ENCODE peak calls at places on chromosomes 5 and 9, in five cellular contexts. K is fibroblast of lung; C is SJSA1; B is WERI-Rb-1; Q is CD4-positive, CD25-positive, alpha-beta regulatory T cell. T is an unnamed sample. For H3K9me3, the result is how much of the 10 kb centered on the place peaks cover.

GRCh38 chr5:41763096-41763495 is 107.1 kb downstream of the OXCT1 start:
- DNase-seq in B (no peak), Q (no peak), K (peak), C (peak), T (no peak)

GRCh38 chr5:80825780-80826460 is 134.2 kb upstream of the RASGRF2 start:
- DNase-seq in K (no peak), B (no peak), Q (no peak), C (no peak), T (no peak)

GRCh38 chr5:43648499-43649124 is 45.6 kb downstream of the NNT start:
- DNase-seq in C (no peak), B (no peak), K (no peak), Q (no peak), T (peak)

GRCh38 chr5:87360132-87360531 is 52.6 kb downstream of the CCNH start:
- DNase-seq in Q (no peak), B (no peak), K (no peak), C (no peak), T (no peak)

GRCh38 chr9:69498430-69498829 is 173.4 kb downstream of the ENTREP1 start:
- DNase-seq in B (no peak), C (no peak), Q (no peak), K (no peak), T (no peak)

GRCh38 chr9:123807241-123807640 is 122.7 kb downstream of the DENND1A start:
- DNase-seq in Q (no peak), C (no peak), K (peak), B (peak), T (no peak)

GRCh38 chr9:1604942-1605560 is 410.1 kb upstream of the SMARCA2 start:
- DNase-seq in Q (no peak), C (peak), B (peak), K (no peak), T (no peak)

GRCh38 chr5:173771058-173771742 is 116.9 kb upstream of the CPEB4 start:
- DNase-seq in K (no peak), Q (no peak), B (peak), C (no peak), T (no peak)

GRCh38 chr9:74078647-74079046 is 418.5 kb upstream of the RORB start:
- DNase-seq in B (no peak), C (peak), K (peak), Q (no peak), T (no peak)

GRCh38 chr9:129175825-129176633 is 2.0 kb downstream of the IER5L start:
- DNase-seq in B (peak), Q (peak), C (peak), K (peak), T (peak)

GRCh38 chr5:170347022-170347421 is 42.1 kb downstream of the KCNMB1 start:
- DNase-seq in Q (no peak), B (no peak), K (no peak), C (no peak), T (no peak)

DNA sequence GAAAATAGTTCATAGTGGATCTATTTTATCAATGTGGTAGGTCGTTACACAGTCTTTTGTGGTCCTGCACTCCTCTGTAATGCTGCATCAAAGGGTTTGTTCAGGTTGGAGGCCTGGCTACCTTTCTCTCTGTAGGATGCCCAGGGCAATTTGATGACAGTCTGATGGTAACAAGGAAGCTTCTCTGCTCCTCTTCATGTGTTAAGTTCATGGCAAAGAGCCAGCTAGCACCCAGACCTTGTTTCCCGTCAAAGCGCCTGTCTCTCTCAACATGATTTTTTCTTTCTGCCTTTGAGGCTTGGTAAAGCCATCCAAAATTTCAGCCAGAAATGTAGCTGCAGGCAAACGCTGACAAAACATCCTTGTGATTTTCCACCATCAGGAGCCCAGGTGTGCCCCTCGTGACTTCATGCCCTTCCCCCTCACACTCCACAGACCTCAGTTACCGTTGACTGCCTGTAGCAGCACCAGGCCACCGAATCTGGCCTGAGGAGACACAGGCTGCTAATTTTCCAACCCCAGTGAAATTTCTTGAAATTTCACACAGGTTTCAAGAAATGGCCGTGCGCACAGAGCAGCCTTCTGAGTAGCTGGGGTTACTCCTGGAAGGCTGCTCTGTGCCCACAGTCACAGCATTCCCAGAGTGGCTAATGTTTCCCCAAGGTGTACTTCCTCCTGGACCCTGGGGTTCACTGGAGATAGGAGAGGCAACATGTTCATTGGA is 292.7 kb downstream of the CWC27 start:
- DNase-seq in Q (no peak), C (no peak), B (no peak), K (no peak), T (no peak)
- H3K4me3 ChIP-seq in Q (no peak), C (no peak), B (no peak), K (no peak), T (no peak)

DNA sequence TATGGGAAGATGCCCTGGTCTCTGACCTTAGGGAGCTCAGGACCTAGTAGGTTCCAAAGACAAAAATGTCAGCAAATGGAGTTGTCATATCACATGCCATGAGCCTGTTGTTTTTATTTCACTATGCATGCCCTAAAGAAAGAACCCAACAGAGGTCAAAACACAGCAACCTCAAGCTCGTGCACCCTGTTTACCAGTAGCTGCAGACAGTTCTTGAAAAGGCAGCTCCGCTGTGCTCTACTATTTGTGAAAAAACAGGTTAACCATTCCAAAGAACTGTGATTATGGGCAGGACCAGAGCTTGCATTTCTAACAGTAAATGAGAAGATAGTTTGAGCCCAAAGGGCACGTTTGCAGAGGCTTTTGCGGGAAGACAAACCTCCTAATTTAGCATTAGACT is 22.8 kb downstream of the ITK start:
- DNase-seq in Q (peak), C (no peak), B (no peak), K (no peak), T (no peak)
- H3K27ac ChIP-seq in Q (peak), C (no peak), B (no peak), K (no peak), T (no peak)

GRCh38 chr5:141359790-141360426 is at the start of gene PCDHGB2:
- DNase-seq in B (no peak), C (peak), K (peak), Q (no peak), T (peak)
- H3K9me3 ChIP-seq in B (under half), C (under half), K (under half), Q (under half), T (under half)

DNA sequence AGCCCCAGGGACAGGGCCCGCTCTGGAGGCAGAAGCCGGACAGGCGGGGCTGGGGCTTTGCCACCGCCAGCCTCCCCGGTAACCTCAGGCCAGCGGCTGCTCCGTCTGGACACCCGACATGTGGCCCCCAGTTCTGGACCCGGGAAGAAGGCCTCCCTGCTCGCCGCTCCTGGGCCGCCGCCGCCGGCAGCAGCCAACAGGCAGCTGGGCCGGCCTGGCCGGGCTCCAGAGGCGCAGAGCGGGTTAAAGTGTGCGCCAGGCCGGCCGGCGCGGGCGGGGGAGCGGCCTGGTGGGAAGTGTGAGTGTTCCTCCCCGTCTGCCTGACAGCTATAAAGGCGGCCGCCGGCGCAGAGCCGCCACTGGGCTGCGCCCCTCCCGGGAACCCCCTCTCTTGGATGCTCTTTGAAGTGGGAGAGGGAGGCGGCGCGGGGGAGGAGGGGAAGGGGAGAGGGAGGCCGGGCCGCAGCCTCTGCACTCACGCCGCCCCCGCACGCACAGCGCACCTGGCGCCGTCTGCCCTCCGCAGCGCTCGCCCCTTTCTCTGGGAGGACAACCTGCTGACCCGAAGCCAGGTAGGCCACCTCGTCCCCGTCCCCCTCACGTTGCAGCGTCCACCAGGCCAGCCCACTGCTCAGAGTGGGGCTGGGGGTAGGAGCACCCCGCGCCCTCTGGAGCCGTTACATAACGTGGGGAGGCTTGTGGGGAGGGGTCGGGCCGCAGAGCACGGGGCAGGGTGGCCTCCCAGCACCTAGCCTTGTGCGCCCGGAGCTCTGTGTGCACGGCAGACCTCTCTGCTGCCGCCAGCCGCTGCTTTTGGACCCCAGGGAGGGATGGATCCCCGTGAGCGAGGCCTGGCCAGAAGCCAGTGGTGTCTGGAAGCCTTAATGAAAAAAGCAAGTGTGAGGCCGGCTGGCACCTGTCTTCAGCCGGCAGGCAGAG is at the start of gene ADAMTSL2:
- DNase-seq in B (no peak), Q (peak), C (no peak), K (peak), T (peak)
- H3K4me3 ChIP-seq in B (no peak), Q (no peak), C (no peak), K (peak), T (no peak)

DNA sequence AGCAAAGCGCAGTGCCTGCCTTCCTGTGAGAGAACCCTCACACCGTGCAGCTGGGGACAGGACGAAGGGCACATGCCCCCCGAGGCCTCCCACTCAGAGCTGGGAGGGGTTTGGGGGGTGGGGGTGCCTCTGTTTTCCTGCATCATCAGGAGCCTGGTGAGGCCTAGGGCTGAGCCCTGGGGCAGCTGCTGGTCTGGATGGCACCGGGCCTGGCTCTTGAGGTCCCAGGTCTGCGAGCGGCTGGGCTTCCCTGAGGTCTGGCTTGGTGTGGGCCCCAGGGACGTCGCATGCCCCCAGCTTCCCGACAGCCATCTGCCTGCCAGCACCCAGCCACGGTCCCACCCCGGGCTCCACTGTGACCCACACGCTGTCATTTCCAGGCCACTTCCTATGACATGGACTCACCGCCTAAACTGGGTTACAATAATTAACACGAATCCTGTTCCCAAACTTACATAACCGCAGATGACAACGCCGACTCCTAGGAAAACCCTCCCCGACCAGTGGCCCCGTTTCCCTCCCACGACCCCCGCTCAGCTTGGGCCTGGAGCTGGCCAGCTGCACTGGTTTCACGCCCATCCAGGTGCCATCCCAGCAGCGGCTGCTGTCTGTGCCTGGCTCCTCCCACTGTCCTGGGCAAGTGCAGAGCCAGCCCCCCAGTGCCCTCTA is 8.7 kb downstream of the NACC2 start:
- DNase-seq in C (no peak), B (no peak), K (no peak), Q (no peak), T (peak)
- H3K27ac ChIP-seq in C (no peak), B (no peak), K (no peak), Q (no peak), T (no peak)

GRCh38 chr5:1231354-1231905 is 6.2 kb downstream of the SLC6A18 start:
- DNase-seq in B (no peak), K (no peak), Q (no peak), C (no peak), T (no peak)

GRCh38 chr5:1228121-1228520 is 2.9 kb downstream of the SLC6A18 start:
- DNase-seq in C (no peak), K (no peak), Q (no peak), B (peak), T (no peak)

GRCh38 chr5:1229822-1230221 is 4.6 kb downstream of the SLC6A18 start:
- DNase-seq in Q (no peak), B (no peak), C (no peak), K (no peak), T (no peak)

GRCh38 chr5:1232780-1233179 is 7.6 kb downstream of the SLC6A18 start:
- DNase-seq in C (no peak), K (no peak), Q (no peak), B (no peak), T (no peak)

GRCh38 chr5:1230551-1230950 is 5.4 kb downstream of the SLC6A18 start:
- DNase-seq in Q (no peak), C (no peak), K (no peak), B (no peak), T (no peak)
- H3K9me3 ChIP-seq in Q (under half), C (under half), K (under half), B (under half), T (under half)